ENCODE peak calls at places on chromosomes 11 and 22, in ten cellular contexts. One of them, this sample, is unnamed.

GRCh38 chr11:73175551-73176144 is 33.5 kb upstream of the FCHSD2 start:
- DNase-seq in HCT116: no peak
- DNase-seq in gastrocnemius medialis: peak; percentile 8
- DNase-seq in body of pancreas: no peak
- DNase-seq in vagina: no peak
- DNase-seq in thyroid gland: no peak
- DNase-seq in Peyer's patch: no peak
- DNase-seq in sigmoid colon: peak; percentile 45
- DNase-seq in adrenal gland: peak; percentile 55
- DNase-seq in suprapubic skin: no peak
- DNase-seq in this sample: no peak

GRCh38 chr11:59680287-59681154 is 11.7 kb upstream of the PATL1 start:
- DNase-seq in HCT116: peak; percentile 77
- DNase-seq in gastrocnemius medialis: peak; percentile 60
- DNase-seq in body of pancreas: peak; percentile 74
- DNase-seq in vagina: no peak
- DNase-seq in thyroid gland: peak; percentile 73
- DNase-seq in Peyer's patch: peak; percentile 41
- DNase-seq in sigmoid colon: peak; percentile 83
- DNase-seq in adrenal gland: peak; percentile 83
- DNase-seq in suprapubic skin: no peak
- DNase-seq in this sample: no peak

GRCh38 chr11:133903056-133903455 is 53.7 kb downstream of the IGSF9B start:
- DNase-seq in HCT116: no peak
- DNase-seq in gastrocnemius medialis: peak; percentile 1
- DNase-seq in body of pancreas: no peak
- DNase-seq in vagina: no peak
- DNase-seq in thyroid gland: no peak
- DNase-seq in Peyer's patch: no peak
- DNase-seq in sigmoid colon: peak; percentile 18
- DNase-seq in adrenal gland: no peak
- DNase-seq in suprapubic skin: peak; percentile 22
- DNase-seq in this sample: peak; percentile 39

GRCh38 chr11:117232911-117233409 is 489 bp downstream of the RNF214 start:
- DNase-seq in HCT116: no peak
- DNase-seq in gastrocnemius medialis: no peak
- DNase-seq in body of pancreas: no peak
- DNase-seq in vagina: no peak
- DNase-seq in thyroid gland: peak; percentile 26
- DNase-seq in Peyer's patch: no peak
- DNase-seq in sigmoid colon: peak; percentile 71
- DNase-seq in adrenal gland: peak; percentile 26
- DNase-seq in suprapubic skin: no peak
- DNase-seq in this sample: no peak

GRCh38 chr11:10456519-10456918 is 1.5 kb downstream of the AMPD3 start:
- DNase-seq in HCT116: no peak
- DNase-seq in gastrocnemius medialis: no peak
- DNase-seq in body of pancreas: no peak
- DNase-seq in vagina: peak; percentile 83
- DNase-seq in thyroid gland: no peak
- DNase-seq in Peyer's patch: no peak
- DNase-seq in sigmoid colon: no peak
- DNase-seq in adrenal gland: no peak
- DNase-seq in suprapubic skin: no peak
- DNase-seq in this sample: no peak

GRCh38 chr11:18352581-18352980 is 30.2 kb downstream of the GTF2H1 start:
- DNase-seq in HCT116: no peak
- DNase-seq in gastrocnemius medialis: no peak
- DNase-seq in body of pancreas: no peak
- DNase-seq in vagina: no peak
- DNase-seq in thyroid gland: no peak
- DNase-seq in Peyer's patch: no peak
- DNase-seq in sigmoid colon: no peak
- DNase-seq in adrenal gland: no peak
- DNase-seq in suprapubic skin: no peak
- DNase-seq in this sample: no peak

GRCh38 chr11:104343578-104343977 is 179.6 kb upstream of the PDGFD start:
- DNase-seq in HCT116: peak; percentile 31
- DNase-seq in gastrocnemius medialis: no peak
- DNase-seq in body of pancreas: no peak
- DNase-seq in vagina: no peak
- DNase-seq in thyroid gland: no peak
- DNase-seq in Peyer's patch: no peak
- DNase-seq in sigmoid colon: no peak
- DNase-seq in adrenal gland: no peak
- DNase-seq in suprapubic skin: no peak
- DNase-seq in this sample: no peak

GRCh38 chr22:50016988-50017700 is 4.6 kb upstream of the IL17REL start:
- DNase-seq in HCT116: no peak
- DNase-seq in gastrocnemius medialis: no peak
- DNase-seq in body of pancreas: no peak
- DNase-seq in vagina: no peak
- DNase-seq in thyroid gland: no peak
- DNase-seq in Peyer's patch: peak; percentile 40
- DNase-seq in sigmoid colon: peak; percentile 50
- DNase-seq in adrenal gland: no peak
- DNase-seq in suprapubic skin: peak; percentile 39
- DNase-seq in this sample: no peak

GRCh38 chr11:86816251-86816726 is 15.9 kb downstream of the PRSS23 start:
- DNase-seq in HCT116: no peak
- DNase-seq in gastrocnemius medialis: no peak
- DNase-seq in body of pancreas: no peak
- DNase-seq in vagina: no peak
- DNase-seq in thyroid gland: no peak
- DNase-seq in Peyer's patch: no peak
- DNase-seq in sigmoid colon: no peak
- DNase-seq in adrenal gland: no peak
- DNase-seq in suprapubic skin: no peak
- DNase-seq in this sample: no peak

GRCh38 chr11:23903044-23903704 is 593.7 kb upstream of the LUZP2 start:
- DNase-seq in HCT116: no peak
- DNase-seq in gastrocnemius medialis: no peak
- DNase-seq in body of pancreas: no peak
- DNase-seq in vagina: no peak
- DNase-seq in thyroid gland: no peak
- DNase-seq in Peyer's patch: no peak
- DNase-seq in sigmoid colon: no peak
- DNase-seq in adrenal gland: no peak
- DNase-seq in suprapubic skin: no peak
- DNase-seq in this sample: no peak

DNA sequence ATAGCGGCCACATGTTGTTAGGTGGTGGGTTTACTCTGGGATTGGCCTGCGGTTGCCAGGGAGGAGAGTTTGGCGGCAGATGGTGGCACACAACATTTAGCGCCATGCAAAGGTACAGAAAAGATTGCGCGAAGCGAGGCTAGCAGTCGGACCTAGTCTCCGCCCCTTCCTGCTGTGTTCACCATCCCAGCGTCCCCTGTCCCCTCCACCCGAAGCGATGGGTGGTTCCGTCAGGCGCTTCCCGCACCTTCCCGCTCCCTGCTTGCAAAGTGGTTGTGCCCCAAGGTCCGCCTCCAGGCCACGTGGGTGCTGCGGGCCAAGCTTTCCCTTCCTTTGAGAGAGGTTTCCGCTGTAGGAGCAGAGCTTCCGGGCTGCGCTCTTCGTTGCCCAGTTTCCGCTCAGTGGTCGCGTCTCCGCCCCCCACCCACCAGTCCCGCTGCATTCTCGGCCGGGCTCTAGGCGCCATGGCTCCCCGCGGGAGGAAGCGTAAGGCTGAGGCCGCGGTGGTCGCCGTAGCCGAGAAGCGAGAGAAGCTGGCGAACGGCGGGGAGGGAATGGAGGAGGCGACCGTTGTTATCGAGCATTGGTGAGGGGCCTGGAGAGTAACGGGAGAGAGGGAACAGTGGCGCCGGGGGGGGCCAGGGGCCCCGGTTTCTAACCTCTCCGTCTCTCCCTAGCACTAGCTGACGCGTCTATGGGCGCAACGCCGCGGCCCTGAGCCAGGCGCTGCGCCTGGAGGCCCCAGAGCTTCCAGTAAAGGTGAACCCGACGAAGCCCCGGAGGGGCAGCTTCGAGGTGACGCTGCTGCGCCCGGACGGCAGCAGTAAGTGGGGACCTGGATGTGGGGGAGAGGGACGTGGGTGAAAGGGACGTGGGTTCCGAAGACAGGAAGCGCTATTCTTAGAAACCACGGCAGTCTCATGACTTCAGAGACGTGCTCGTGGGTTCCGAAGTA is at the start of gene SELENOH:
- DNase-seq in HCT116: peak; percentile 94
- DNase-seq in gastrocnemius medialis: peak; percentile 95
- DNase-seq in body of pancreas: peak; percentile 97
- DNase-seq in vagina: peak; percentile 98
- DNase-seq in thyroid gland: peak; percentile 97
- DNase-seq in Peyer's patch: peak; percentile 92
- DNase-seq in sigmoid colon: peak; percentile 99
- DNase-seq in adrenal gland: peak; percentile 98
- DNase-seq in suprapubic skin: peak; percentile 98
- DNase-seq in this sample: peak; percentile 99
- TF ChIP-seq POLR2A in HCT116: peak; percentile 62
- TF ChIP-seq POLR2A in gastrocnemius medialis: peak; percentile 84
- TF ChIP-seq POLR2A in body of pancreas: peak; percentile 94
- TF ChIP-seq POLR2A in vagina: peak; percentile 50
- TF ChIP-seq POLR2A in thyroid gland: peak; percentile 87
- TF ChIP-seq POLR2A in Peyer's patch: peak; percentile 82
- TF ChIP-seq POLR2A in sigmoid colon: peak; percentile 70
- TF ChIP-seq POLR2A in adrenal gland: peak; percentile 82
- TF ChIP-seq POLR2A in suprapubic skin: peak; percentile 84
- TF ChIP-seq POLR2A in this sample: no peak

GRCh38 chr11:123559418-123559817 is 95.0 kb downstream of the SCN3B start:
- DNase-seq in HCT116: no peak
- DNase-seq in gastrocnemius medialis: no peak
- DNase-seq in body of pancreas: no peak
- DNase-seq in vagina: no peak
- DNase-seq in thyroid gland: peak; percentile 37
- DNase-seq in Peyer's patch: no peak
- DNase-seq in sigmoid colon: no peak
- DNase-seq in adrenal gland: no peak
- DNase-seq in suprapubic skin: no peak
- DNase-seq in this sample: no peak
- TF ChIP-seq CTCF in HCT116: no peak
- TF ChIP-seq CTCF in gastrocnemius medialis: no peak
- TF ChIP-seq CTCF in body of pancreas: no peak
- TF ChIP-seq CTCF in vagina: no peak
- TF ChIP-seq CTCF in thyroid gland: no peak
- TF ChIP-seq CTCF in Peyer's patch: no peak
- TF ChIP-seq CTCF in sigmoid colon: no peak
- TF ChIP-seq CTCF in adrenal gland: peak; percentile 21
- TF ChIP-seq CTCF in suprapubic skin: no peak
- TF ChIP-seq CTCF in this sample: no peak

GRCh38 chr22:48099251-48099650 is 1336.8 kb downstream of the TBC1D22A start:
- DNase-seq in HCT116: no peak
- DNase-seq in gastrocnemius medialis: no peak
- DNase-seq in body of pancreas: no peak
- DNase-seq in vagina: no peak
- DNase-seq in thyroid gland: no peak
- DNase-seq in Peyer's patch: no peak
- DNase-seq in sigmoid colon: peak; percentile 36
- DNase-seq in adrenal gland: no peak
- DNase-seq in suprapubic skin: peak; percentile 52
- DNase-seq in this sample: no peak
- H3K4me3 ChIP-seq in HCT116: no peak overlapping the region
- H3K4me3 ChIP-seq in gastrocnemius medialis: no peak overlapping the region
- H3K4me3 ChIP-seq in body of pancreas: no peak overlapping the region
- H3K4me3 ChIP-seq in vagina: no peak overlapping the region
- H3K4me3 ChIP-seq in thyroid gland: no peak overlapping the region
- H3K4me3 ChIP-seq in Peyer's patch: no peak overlapping the region
- H3K4me3 ChIP-seq in sigmoid colon: no peak overlapping the region
- H3K4me3 ChIP-seq in adrenal gland: no peak overlapping the region
- H3K4me3 ChIP-seq in suprapubic skin: no peak overlapping the region
- H3K4me3 ChIP-seq in this sample: no peak overlapping the region

GRCh38 chr11:122632178-122632824 is 23.2 kb upstream of the UBASH3B start:
- DNase-seq in HCT116: no peak
- DNase-seq in gastrocnemius medialis: no peak
- DNase-seq in body of pancreas: no peak
- DNase-seq in vagina: no peak
- DNase-seq in thyroid gland: peak; percentile 20
- DNase-seq in Peyer's patch: no peak
- DNase-seq in sigmoid colon: peak; percentile 11
- DNase-seq in adrenal gland: no peak
- DNase-seq in suprapubic skin: no peak
- DNase-seq in this sample: no peak

GRCh38 chr11:122633219-122633829 is 22.2 kb upstream of the UBASH3B start:
- DNase-seq in HCT116: no peak
- DNase-seq in gastrocnemius medialis: no peak
- DNase-seq in body of pancreas: no peak
- DNase-seq in vagina: no peak
- DNase-seq in thyroid gland: peak; percentile 36
- DNase-seq in Peyer's patch: no peak
- DNase-seq in sigmoid colon: peak; percentile 46
- DNase-seq in adrenal gland: peak; percentile 13
- DNase-seq in suprapubic skin: no peak
- DNase-seq in this sample: no peak

GRCh38 chr11:122626266-122626665 is 29.3 kb upstream of the UBASH3B start:
- DNase-seq in HCT116: no peak
- DNase-seq in gastrocnemius medialis: no peak
- DNase-seq in body of pancreas: peak; percentile 71
- DNase-seq in vagina: no peak
- DNase-seq in thyroid gland: no peak
- DNase-seq in Peyer's patch: no peak
- DNase-seq in sigmoid colon: peak; percentile 24
- DNase-seq in adrenal gland: no peak
- DNase-seq in suprapubic skin: no peak
- DNase-seq in this sample: no peak

GRCh38 chr11:122634507-122634906 is 21.0 kb upstream of the UBASH3B start:
- DNase-seq in HCT116: no peak
- DNase-seq in gastrocnemius medialis: peak; percentile 20
- DNase-seq in body of pancreas: no peak
- DNase-seq in vagina: no peak
- DNase-seq in thyroid gland: no peak
- DNase-seq in Peyer's patch: no peak
- DNase-seq in sigmoid colon: peak; percentile 54
- DNase-seq in adrenal gland: no peak
- DNase-seq in suprapubic skin: no peak
- DNase-seq in this sample: no peak

DNA sequence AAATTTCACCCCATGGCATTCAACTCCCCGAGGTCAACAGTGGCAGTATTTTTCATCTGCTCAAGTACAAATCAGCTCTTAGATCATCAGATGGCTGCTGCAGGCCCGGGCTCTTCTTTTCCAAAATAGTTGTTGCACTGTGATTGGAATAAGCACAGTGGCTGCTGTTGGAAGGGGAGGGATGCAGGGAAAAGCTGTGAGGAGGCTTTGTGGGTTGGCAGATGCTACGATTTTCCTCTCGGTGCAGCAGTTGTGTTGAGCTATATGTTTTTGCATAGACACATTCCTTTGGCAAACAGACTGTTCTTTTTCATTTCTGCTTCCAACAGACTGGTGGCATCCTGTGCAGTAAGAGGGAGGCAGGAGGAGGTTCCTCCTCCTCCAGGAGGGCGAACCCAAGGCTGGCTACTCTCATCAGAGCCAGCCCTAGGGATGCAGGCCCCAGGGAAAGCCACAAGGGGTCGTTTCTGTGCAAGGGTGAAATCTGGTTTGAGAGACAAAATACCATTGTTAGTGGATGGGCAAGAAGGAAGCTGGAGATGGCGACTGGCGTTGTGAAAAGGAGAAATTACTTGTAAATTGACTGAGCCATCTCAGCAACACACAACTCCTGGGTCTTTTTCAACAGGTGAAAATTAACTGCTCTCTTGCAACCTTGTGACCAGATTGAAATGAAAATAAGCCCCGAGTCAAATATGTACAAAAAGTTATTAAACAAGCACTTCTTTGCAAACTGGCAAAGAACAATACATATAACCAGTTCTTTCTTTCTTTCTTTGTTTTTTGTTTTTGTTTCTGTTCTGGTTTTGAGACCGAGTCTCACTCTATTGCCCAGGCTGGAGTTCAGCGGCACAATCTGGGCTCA is 26.6 kb upstream of the UBASH3B start:
- DNase-seq in HCT116: peak; percentile 64
- DNase-seq in gastrocnemius medialis: peak; percentile 24
- DNase-seq in body of pancreas: peak; percentile 57
- DNase-seq in vagina: no peak
- DNase-seq in thyroid gland: peak; percentile 61
- DNase-seq in Peyer's patch: peak; percentile 68
- DNase-seq in sigmoid colon: peak; percentile 80
- DNase-seq in adrenal gland: peak; percentile 78
- DNase-seq in suprapubic skin: no peak
- DNase-seq in this sample: peak; percentile 88
- TF ChIP-seq POLR2A in HCT116: no peak
- TF ChIP-seq POLR2A in gastrocnemius medialis: no peak
- TF ChIP-seq POLR2A in body of pancreas: no peak
- TF ChIP-seq POLR2A in vagina: no peak
- TF ChIP-seq POLR2A in thyroid gland: no peak
- TF ChIP-seq POLR2A in Peyer's patch: no peak
- TF ChIP-seq POLR2A in sigmoid colon: no peak
- TF ChIP-seq POLR2A in adrenal gland: no peak
- TF ChIP-seq POLR2A in suprapubic skin: no peak
- TF ChIP-seq POLR2A in this sample: no peak